ENCODE peak calls at places on chromosomes 5 and 9, in four cellular contexts. One of them, this sample, is unnamed.

GRCh38 chr9:102435427-102435826 is 559.7 kb upstream of the CYLC2 start:
- DNase-seq in activated CD4-positive, alpha-beta T cell treated with anti-CD3 and anti-CD28 coated beads for 1 hour: no peak
- DNase-seq in naive thymus-derived CD4-positive, alpha-beta T cell: no peak
- DNase-seq in GM20000: no peak
- DNase-seq in this sample: no peak

GRCh38 chr9:126661521-126662251 is 48.0 kb downstream of the LMX1B start:
- DNase-seq in activated CD4-positive, alpha-beta T cell treated with anti-CD3 and anti-CD28 coated beads for 1 hour: no peak
- DNase-seq in naive thymus-derived CD4-positive, alpha-beta T cell: no peak
- DNase-seq in GM20000: no peak
- DNase-seq in this sample: peak

GRCh38 chr5:78295035-78295961 is 800 bp upstream of the AP3B1 start:
- DNase-seq in activated CD4-positive, alpha-beta T cell treated with anti-CD3 and anti-CD28 coated beads for 1 hour: peak
- DNase-seq in naive thymus-derived CD4-positive, alpha-beta T cell: peak
- DNase-seq in GM20000: peak
- DNase-seq in this sample: peak

GRCh38 chr9:38227656-38228055 is 158.6 kb upstream of the SHB start:
- DNase-seq in activated CD4-positive, alpha-beta T cell treated with anti-CD3 and anti-CD28 coated beads for 1 hour: no peak
- DNase-seq in naive thymus-derived CD4-positive, alpha-beta T cell: peak
- DNase-seq in GM20000: no peak
- DNase-seq in this sample: no peak

GRCh38 chr5:128559300-128560297 is 21.6 kb upstream of the FBN2 start:
- DNase-seq in activated CD4-positive, alpha-beta T cell treated with anti-CD3 and anti-CD28 coated beads for 1 hour: no peak
- DNase-seq in naive thymus-derived CD4-positive, alpha-beta T cell: no peak
- DNase-seq in GM20000: no peak
- DNase-seq in this sample: peak

GRCh38 chr9:108565651-108566378 is 290.0 kb downstream of the ACTL7B start:
- DNase-seq in activated CD4-positive, alpha-beta T cell treated with anti-CD3 and anti-CD28 coated beads for 1 hour: no peak
- DNase-seq in naive thymus-derived CD4-positive, alpha-beta T cell: no peak
- DNase-seq in GM20000: peak
- DNase-seq in this sample: peak

GRCh38 chr5:119360905-119361605 is 5.2 kb downstream of the TNFAIP8 start:
- DNase-seq in activated CD4-positive, alpha-beta T cell treated with anti-CD3 and anti-CD28 coated beads for 1 hour: no peak
- DNase-seq in naive thymus-derived CD4-positive, alpha-beta T cell: no peak
- DNase-seq in GM20000: no peak
- DNase-seq in this sample: peak

GRCh38 chr9:3413984-3414383 is 111.8 kb downstream of the RFX3 start:
- DNase-seq in activated CD4-positive, alpha-beta T cell treated with anti-CD3 and anti-CD28 coated beads for 1 hour: no peak
- DNase-seq in naive thymus-derived CD4-positive, alpha-beta T cell: no peak
- DNase-seq in GM20000: no peak
- DNase-seq in this sample: no peak

GRCh38 chr5:73374520-73375235 is 73.9 kb downstream of the FOXD1 start:
- DNase-seq in activated CD4-positive, alpha-beta T cell treated with anti-CD3 and anti-CD28 coated beads for 1 hour: no peak
- DNase-seq in naive thymus-derived CD4-positive, alpha-beta T cell: no peak
- DNase-seq in GM20000: no peak
- DNase-seq in this sample: peak

GRCh38 chr5:137666109-137666850 is 69.6 kb downstream of the KLHL3 start:
- DNase-seq in activated CD4-positive, alpha-beta T cell treated with anti-CD3 and anti-CD28 coated beads for 1 hour: peak
- DNase-seq in naive thymus-derived CD4-positive, alpha-beta T cell: peak
- DNase-seq in GM20000: peak
- DNase-seq in this sample: no peak

GRCh38 chr9:129624168-129624759 is 1.7 kb upstream of the NTMT1 start:
- DNase-seq in activated CD4-positive, alpha-beta T cell treated with anti-CD3 and anti-CD28 coated beads for 1 hour: peak
- DNase-seq in naive thymus-derived CD4-positive, alpha-beta T cell: peak
- DNase-seq in GM20000: peak
- DNase-seq in this sample: no peak

GRCh38 chr9:109856785-109857184 is 76.8 kb downstream of the PALM2AKAP2 start:
- DNase-seq in activated CD4-positive, alpha-beta T cell treated with anti-CD3 and anti-CD28 coated beads for 1 hour: no peak
- DNase-seq in naive thymus-derived CD4-positive, alpha-beta T cell: no peak
- DNase-seq in GM20000: no peak
- DNase-seq in this sample: no peak

GRCh38 chr9:129194222-129194621 is 16.2 kb upstream of the IER5L start:
- DNase-seq in activated CD4-positive, alpha-beta T cell treated with anti-CD3 and anti-CD28 coated beads for 1 hour: no peak
- DNase-seq in naive thymus-derived CD4-positive, alpha-beta T cell: no peak
- DNase-seq in GM20000: no peak
- DNase-seq in this sample: no peak

GRCh38 chr5:9212605-9213004 is 333.3 kb downstream of the SEMA5A start:
- DNase-seq in activated CD4-positive, alpha-beta T cell treated with anti-CD3 and anti-CD28 coated beads for 1 hour: no peak
- DNase-seq in naive thymus-derived CD4-positive, alpha-beta T cell: no peak
- DNase-seq in GM20000: no peak
- DNase-seq in this sample: peak

GRCh38 chr9:126806336-126806735 is 1.5 kb downstream of the ZBTB43 start:
- DNase-seq in activated CD4-positive, alpha-beta T cell treated with anti-CD3 and anti-CD28 coated beads for 1 hour: no peak
- DNase-seq in naive thymus-derived CD4-positive, alpha-beta T cell: no peak
- DNase-seq in GM20000: no peak
- DNase-seq in this sample: no peak

GRCh38 chr5:95043648-95044047 is 241.2 kb downstream of the MCTP1 start:
- DNase-seq in activated CD4-positive, alpha-beta T cell treated with anti-CD3 and anti-CD28 coated beads for 1 hour: no peak
- DNase-seq in naive thymus-derived CD4-positive, alpha-beta T cell: no peak
- DNase-seq in GM20000: no peak
- DNase-seq in this sample: no peak

GRCh38 chr9:109117856-109118801 is 1.6 kb downstream of the TMEM245 start:
- DNase-seq in activated CD4-positive, alpha-beta T cell treated with anti-CD3 and anti-CD28 coated beads for 1 hour: peak
- DNase-seq in naive thymus-derived CD4-positive, alpha-beta T cell: peak
- DNase-seq in GM20000: no peak
- DNase-seq in this sample: peak

GRCh38 chr9:112086627-112087026 is 88.5 kb downstream of the SUSD1 start:
- DNase-seq in activated CD4-positive, alpha-beta T cell treated with anti-CD3 and anti-CD28 coated beads for 1 hour: no peak
- DNase-seq in naive thymus-derived CD4-positive, alpha-beta T cell: no peak
- DNase-seq in GM20000: no peak
- DNase-seq in this sample: no peak

GRCh38 chr5:42403236-42403635 is 20.0 kb upstream of the GHR start:
- DNase-seq in activated CD4-positive, alpha-beta T cell treated with anti-CD3 and anti-CD28 coated beads for 1 hour: no peak
- DNase-seq in naive thymus-derived CD4-positive, alpha-beta T cell: no peak
- DNase-seq in GM20000: no peak
- DNase-seq in this sample: no peak

GRCh38 chr5:114657342-114658130 is 295.7 kb downstream of the KCNN2 start:
- DNase-seq in activated CD4-positive, alpha-beta T cell treated with anti-CD3 and anti-CD28 coated beads for 1 hour: no peak
- DNase-seq in naive thymus-derived CD4-positive, alpha-beta T cell: no peak
- DNase-seq in GM20000: no peak
- DNase-seq in this sample: no peak

GRCh38 chr5:168114444-168115017 is 176.9 kb upstream of the WWC1 start:
- DNase-seq in activated CD4-positive, alpha-beta T cell treated with anti-CD3 and anti-CD28 coated beads for 1 hour: no peak
- DNase-seq in naive thymus-derived CD4-positive, alpha-beta T cell: no peak
- DNase-seq in GM20000: peak
- DNase-seq in this sample: peak

GRCh38 chr5:159514229-159514822 is 184.0 kb upstream of the IL12B start:
- DNase-seq in activated CD4-positive, alpha-beta T cell treated with anti-CD3 and anti-CD28 coated beads for 1 hour: no peak
- DNase-seq in naive thymus-derived CD4-positive, alpha-beta T cell: no peak
- DNase-seq in GM20000: no peak
- DNase-seq in this sample: no peak

GRCh38 chr5:117731445-117731844 is 1156.8 kb upstream of the SEMA6A start:
- DNase-seq in activated CD4-positive, alpha-beta T cell treated with anti-CD3 and anti-CD28 coated beads for 1 hour: no peak
- DNase-seq in naive thymus-derived CD4-positive, alpha-beta T cell: no peak
- DNase-seq in GM20000: no peak
- DNase-seq in this sample: no peak

GRCh38 chr5:37495668-37496067 is 116.5 kb downstream of the WDR70 start:
- DNase-seq in activated CD4-positive, alpha-beta T cell treated with anti-CD3 and anti-CD28 coated beads for 1 hour: no peak
- DNase-seq in naive thymus-derived CD4-positive, alpha-beta T cell: no peak
- DNase-seq in GM20000: no peak
- DNase-seq in this sample: peak

GRCh38 chr5:150492621-150493020 is 15.3 kb upstream of the NDST1 start:
- DNase-seq in activated CD4-positive, alpha-beta T cell treated with anti-CD3 and anti-CD28 coated beads for 1 hour: no peak
- DNase-seq in naive thymus-derived CD4-positive, alpha-beta T cell: no peak
- DNase-seq in GM20000: no peak
- DNase-seq in this sample: peak

GRCh38 chr5:4373051-4373450 is 767.1 kb upstream of the ADAMTS16 start:
- DNase-seq in activated CD4-positive, alpha-beta T cell treated with anti-CD3 and anti-CD28 coated beads for 1 hour: no peak
- DNase-seq in naive thymus-derived CD4-positive, alpha-beta T cell: no peak
- DNase-seq in GM20000: no peak
- DNase-seq in this sample: no peak

GRCh38 chr5:134555889-134556311 is 30.4 kb downstream of the JADE2 start:
- DNase-seq in activated CD4-positive, alpha-beta T cell treated with anti-CD3 and anti-CD28 coated beads for 1 hour: peak
- DNase-seq in naive thymus-derived CD4-positive, alpha-beta T cell: peak
- DNase-seq in GM20000: peak
- DNase-seq in this sample: peak